ENCODE peak calls at places on chromosomes 1 and 21, in seven cellular contexts. A is WERI-Rb-1, T is fibroblast of lung, Z is cardiac fibroblast, Y is left lung, M is foreskin fibroblast, H is GM10248. L is an unnamed sample.

GRCh38 chr1:5980314-5981008 is 11.8 kb downstream of the NPHP4 start:
- DNase-seq in M (peak), A (peak), H (no peak), T (peak), Z (peak), Y (no peak), L (no peak)

GRCh38 chr1:245016700-245017099 is 138.1 kb upstream of the KIF26B start:
- DNase-seq in T (no peak), M (no peak), H (no peak), Z (no peak), Y (no peak), A (no peak), L (no peak)

GRCh38 chr1:156430305-156430704 is 61.3 kb downstream of the RHBG start:
- DNase-seq in Z (no peak), T (no peak), H (no peak), M (no peak), Y (no peak), A (no peak), L (no peak)

GRCh38 chr1:21302747-21303715 is 12.8 kb upstream of the ECE1 start:
- DNase-seq in Z (peak), A (peak), H (no peak), T (peak), M (peak), Y (peak), L (peak)

GRCh38 chr1:66705100-66705499 is 47.2 kb upstream of the DYNLT5 start:
- DNase-seq in Y (no peak), A (no peak), M (peak), T (no peak), H (no peak), Z (peak), L (peak)

GRCh38 chr1:158534496-158534895 is 19.7 kb downstream of the OR6Y1 start:
- DNase-seq in Z (no peak), T (no peak), H (no peak), Y (no peak), A (no peak), M (no peak), L (no peak)

GRCh38 chr1:183958958-183959357 is 78.6 kb downstream of the COLGALT2 start:
- DNase-seq in Z (peak), Y (no peak), M (no peak), T (no peak), A (no peak), H (no peak), L (no peak)

GRCh38 chr1:115203287-115203686 is 114.0 kb upstream of the TSPAN2 start:
- DNase-seq in Y (no peak), M (no peak), H (no peak), Z (no peak), A (no peak), T (no peak), L (no peak)

GRCh38 chr21:32770514-32771133 is 931 bp downstream of the PAXBP1 start:
- DNase-seq in T (no peak), H (no peak), Y (peak), A (peak), M (peak), Z (peak), L (no peak)

GRCh38 chr1:227900571-227901051 is 47.1 kb downstream of the WNT9A start:
- DNase-seq in T (no peak), H (no peak), M (no peak), Z (no peak), Y (peak), A (no peak), L (no peak)

GRCh38 chr1:227901239-227901905 is 46.4 kb downstream of the WNT9A start:
- DNase-seq in A (no peak), H (no peak), T (no peak), Y (peak), Z (no peak), M (no peak), L (no peak)

GRCh38 chr1:227902641-227902990 is 45.1 kb downstream of the WNT9A start:
- DNase-seq in H (no peak), T (no peak), Z (no peak), A (no peak), M (no peak), Y (no peak), L (no peak)

GRCh38 chr1:227903061-227903521 is 44.6 kb downstream of the WNT9A start:
- DNase-seq in M (no peak), A (no peak), Z (no peak), Y (no peak), H (no peak), T (no peak), L (no peak)

DNA sequence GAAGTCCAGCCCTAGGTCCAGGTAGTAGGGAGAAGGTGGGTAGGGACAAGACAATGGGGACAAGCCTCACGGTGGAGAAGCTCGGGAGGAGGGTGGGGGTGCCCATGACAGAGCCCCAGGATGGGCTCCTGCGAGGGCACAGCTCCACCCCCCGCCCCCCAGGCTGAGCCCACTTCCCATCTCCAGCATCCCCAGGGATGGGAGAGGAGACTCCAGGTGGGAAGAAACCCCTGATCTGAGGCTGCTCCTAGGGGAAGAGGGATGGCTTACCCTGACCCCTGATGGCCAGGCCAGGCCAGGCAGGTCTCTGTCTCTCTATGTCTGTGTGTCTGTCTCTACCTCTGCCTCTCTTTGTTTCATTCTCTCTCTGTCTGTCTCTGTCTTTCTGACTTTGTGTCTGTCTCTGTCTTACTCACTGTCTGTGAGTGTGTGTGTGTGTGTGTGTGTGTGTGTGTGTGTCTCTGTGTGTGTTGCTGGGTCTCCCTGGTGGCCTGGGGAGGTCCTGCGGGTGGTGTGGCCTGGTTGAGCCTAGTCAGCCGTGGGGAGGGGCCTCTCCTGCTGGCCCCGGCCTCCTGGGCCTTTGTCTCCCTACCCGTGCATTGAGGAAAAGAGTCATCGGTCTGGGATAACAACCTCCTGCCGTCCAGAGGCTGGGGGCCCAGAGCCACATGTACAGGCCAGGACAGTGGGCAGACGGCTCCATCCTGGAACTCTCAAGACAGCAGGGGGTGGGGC is 45.7 kb downstream of the WNT9A start:
- DNase-seq in Z (peak), A (peak), Y (no peak), H (no peak), M (no peak), T (peak), L (no peak)
- TF ChIP-seq CTCF in Z (no peak), A (peak), Y (no peak), H (no peak), M (peak), T (no peak), L (no peak)

GRCh38 chr1:43171312-43171875 is 696 bp downstream of the EBNA1BP2 start:
- DNase-seq in H (no peak), M (peak), Y (no peak), A (no peak), T (peak), Z (peak), L (no peak)

GRCh38 chr1:43177691-43178090 is 5.6 kb downstream of the CFAP57 start:
- DNase-seq in H (no peak), T (no peak), A (no peak), Z (no peak), Y (no peak), M (no peak), L (no peak)

GRCh38 chr1:43172532-43172972 is 422 bp downstream of the CFAP57 start:
- DNase-seq in M (peak), H (peak), T (peak), Y (peak), Z (peak), A (peak), L (peak)

GRCh38 chr1:43174873-43175272 is 2.7 kb downstream of the CFAP57 start:
- DNase-seq in Z (no peak), A (no peak), H (no peak), Y (no peak), M (no peak), T (no peak), L (no peak)

GRCh38 chr1:43171876-43172531 is at the start of the genes CFAP57 and EBNA1BP2:
- DNase-seq in T (peak), H (peak), M (peak), A (peak), Y (peak), Z (peak), L (peak)
- TF ChIP-seq CTCF in T (no peak), H (no peak), M (no peak), A (no peak), Y (no peak), Z (no peak), L (no peak)

GRCh38 chr1:41726899-41727748 is 191.6 kb downstream of the HIVEP3 start:
- DNase-seq in Z (no peak), H (peak), Y (peak), A (peak), M (no peak), T (no peak), L (no peak)
- TF ChIP-seq CTCF in Z (no peak), H (peak), Y (no peak), A (peak), M (no peak), T (no peak), L (no peak)

GRCh38 chr1:36346741-36347370 is 23.4 kb upstream of the EVA1B start:
- DNase-seq in T (no peak), Y (no peak), Z (no peak), M (no peak), A (no peak), H (no peak), L (no peak)

GRCh38 chr1:36349839-36350238 is 26.4 kb upstream of the EVA1B start:
- DNase-seq in Z (no peak), T (peak), A (no peak), H (no peak), M (peak), Y (no peak), L (no peak)

GRCh38 chr1:36350659-36351171 is 27.3 kb upstream of the EVA1B start:
- DNase-seq in A (no peak), Z (peak), H (no peak), Y (peak), M (peak), T (peak), L (peak)

GRCh38 chr1:36351222-36351977 is 28.0 kb upstream of the EVA1B start:
- DNase-seq in Z (peak), A (no peak), Y (peak), T (peak), H (no peak), M (peak), L (peak)

GRCh38 chr1:36349241-36349671 is 25.8 kb upstream of the EVA1B start:
- DNase-seq in Y (no peak), A (no peak), H (peak), Z (peak), T (peak), M (peak), L (peak)
- TF ChIP-seq CTCF in Y (no peak), A (no peak), H (no peak), Z (no peak), T (no peak), M (no peak), L (no peak)

DNA sequence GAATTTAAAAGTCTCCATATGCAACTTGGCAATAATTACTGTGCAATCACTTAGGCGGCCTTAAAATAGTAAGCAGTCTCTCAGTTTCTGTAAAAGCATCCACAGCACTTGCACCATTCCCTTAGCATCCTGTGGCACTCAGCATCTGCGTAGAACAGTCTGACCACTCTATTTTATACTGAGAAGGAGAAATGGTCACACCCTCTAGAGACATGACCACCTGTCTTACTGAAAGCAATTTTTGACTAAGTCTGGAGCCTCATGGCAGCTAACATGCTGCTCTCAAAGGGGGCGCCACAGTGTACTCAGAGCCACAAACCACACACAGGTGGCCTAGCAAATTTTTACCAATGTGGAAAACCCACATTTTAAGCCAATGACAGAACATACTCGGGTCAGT is 62.0 kb downstream of the KCNK1 start:
- DNase-seq in Y (no peak), H (peak), A (no peak), Z (no peak), M (no peak), T (no peak), L (no peak)
- TF ChIP-seq CTCF in Y (no peak), H (no peak), A (no peak), Z (no peak), M (no peak), T (no peak), L (no peak)

GRCh38 chr1:13469343-13469742 is 44.5 kb downstream of the LRRC38 start:
- DNase-seq in A (peak), Z (peak), H (peak), T (no peak), Y (no peak), M (no peak), L (peak)
- TF ChIP-seq CTCF in A (peak), Z (peak), H (no peak), T (no peak), Y (no peak), M (no peak), L (peak)

DNA sequence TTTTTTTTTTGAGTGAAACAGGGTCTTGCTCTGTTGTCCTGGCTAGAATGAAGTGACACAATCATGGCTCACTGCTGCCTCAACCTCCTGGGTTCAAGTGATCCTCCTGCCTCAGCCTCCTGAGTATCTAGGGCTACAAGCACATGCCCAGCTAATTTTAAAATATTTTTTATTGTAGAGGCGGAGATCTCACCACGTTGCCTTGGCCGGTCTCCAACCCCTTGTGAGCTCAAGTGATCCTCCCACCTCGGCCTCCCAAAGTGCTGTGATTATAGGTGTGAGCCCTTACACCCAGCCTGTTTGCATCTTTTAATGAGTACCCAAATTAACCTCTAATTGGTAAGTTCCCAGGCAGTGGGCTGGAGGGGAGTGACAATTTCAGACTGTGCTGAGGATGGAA is 20.6 kb downstream of the TEX35 start:
- DNase-seq in A (no peak), T (no peak), M (no peak), Z (no peak), H (no peak), Y (no peak), L (no peak)
- TF ChIP-seq CTCF in A (no peak), T (no peak), M (no peak), Z (no peak), H (no peak), Y (no peak), L (no peak)

GRCh38 chr1:91533625-91534024 is 33.0 kb downstream of the CDC7 start:
- DNase-seq in A (no peak), H (no peak), M (no peak), T (no peak), Z (no peak), Y (no peak), L (no peak)

GRCh38 chr1:91535441-91535840 is 34.8 kb downstream of the CDC7 start:
- DNase-seq in A (no peak), T (no peak), Y (no peak), H (no peak), M (no peak), Z (no peak), L (no peak)

GRCh38 chr1:91527781-91528180 is 27.1 kb downstream of the CDC7 start:
- DNase-seq in Y (no peak), A (no peak), Z (no peak), T (no peak), M (peak), H (no peak), L (no peak)

GRCh38 chr1:91526496-91526895 is 25.8 kb downstream of the CDC7 start:
- DNase-seq in Y (no peak), T (peak), M (peak), H (no peak), Z (peak), A (no peak), L (no peak)

DNA sequence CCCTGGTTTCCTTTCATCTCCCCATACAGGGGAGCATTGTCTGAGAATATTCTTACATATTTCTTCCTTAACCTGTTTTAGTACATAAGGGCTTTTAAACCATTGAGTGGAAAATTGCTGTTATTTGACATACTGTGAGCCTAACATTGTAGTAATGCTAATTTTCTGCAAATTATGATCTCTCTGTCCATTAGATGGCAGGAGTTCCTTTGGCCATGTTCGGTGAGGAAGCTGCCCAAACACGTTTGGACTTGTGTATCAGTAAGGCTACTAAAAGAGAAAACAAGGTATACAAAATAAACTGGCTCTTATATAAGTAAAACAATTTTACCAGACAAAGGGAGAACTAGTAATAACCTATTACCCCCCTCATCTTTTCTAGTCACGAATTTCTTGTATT is 29.2 kb downstream of the CDC7 start:
- DNase-seq in M (peak), Z (peak), T (peak), Y (no peak), H (no peak), A (no peak), L (peak)
- TF ChIP-seq CTCF in M (peak), Z (peak), T (no peak), Y (no peak), H (peak), A (no peak), L (peak)

GRCh38 chr1:162876751-162877150 is 15.8 kb upstream of the CCDC190 start:
- DNase-seq in T (no peak), Y (no peak), M (peak), Z (no peak), A (peak), H (no peak), L (no peak)
- TF ChIP-seq CTCF in T (no peak), Y (no peak), M (no peak), Z (no peak), A (no peak), H (no peak), L (no peak)

L was measured in bronchial epithelial cell.